ENCODE peak calls at places on chromosomes 1 and 21, in seven cellular contexts. K is ovary, Q is heart left ventricle, M is IMR-90, L is GM12892, B is HCT116, G is body of pancreas. A is an unnamed sample.

GRCh38 chr1:179742291-179742690 is 800 bp upstream of the FAM163A start:
- DNase-seq in K (no peak), Q (no peak), M (no peak), L (no peak), B (no peak), G (no peak), A (no peak)

GRCh38 chr1:215475719-215476525 is 91.2 kb upstream of the KCTD3 start:
- DNase-seq in K (no peak), Q (no peak), M (peak), L (no peak), B (no peak), G (no peak), A (no peak)

GRCh38 chr1:39683591-39684312 is 7.5 kb downstream of the HPCAL4 start:
- DNase-seq in K (peak), Q (no peak), M (no peak), L (no peak), B (no peak), G (no peak), A (no peak)

GRCh38 chr1:109980324-109981127 is 4.0 kb upstream of the AHCYL1 start:
- DNase-seq in K (no peak), Q (no peak), M (no peak), L (no peak), B (peak), G (peak), A (no peak)

GRCh38 chr1:211478801-211479619 is 13.0 kb downstream of the RD3 start:
- DNase-seq in K (no peak), Q (no peak), M (no peak), L (no peak), B (no peak), G (no peak), A (no peak)

GRCh38 chr1:93556291-93556690 is 108.4 kb downstream of the FNBP1L start:
- DNase-seq in K (no peak), Q (no peak), M (no peak), L (no peak), B (no peak), G (peak), A (no peak)

GRCh38 chr1:211648980-211649934 is 26.2 kb downstream of the NEK2 start:
- DNase-seq in K (peak), Q (no peak), M (peak), L (no peak), B (no peak), G (peak), A (no peak)

GRCh38 chr1:47661065-47661464 is 223.2 kb downstream of the FOXD2 start:
- DNase-seq in K (no peak), Q (no peak), M (no peak), L (no peak), B (no peak), G (no peak), A (no peak)

GRCh38 chr1:58402444-58402843 is 144.1 kb downstream of the OMA1 start:
- DNase-seq in K (no peak), Q (no peak), M (peak), L (no peak), B (no peak), G (no peak), A (no peak)

GRCh38 chr1:233140974-233141373 is 154.6 kb downstream of the PCNX2 start:
- DNase-seq in K (no peak), Q (no peak), M (no peak), L (no peak), B (no peak), G (no peak), A (no peak)

GRCh38 chr1:7511381-7511780 is 259.7 kb upstream of the VAMP3 start:
- DNase-seq in K (no peak), Q (no peak), M (no peak), L (no peak), B (no peak), G (no peak), A (no peak)

GRCh38 chr21:15282666-15283065 is 217.9 kb upstream of the NRIP1 start:
- DNase-seq in K (no peak), Q (no peak), M (no peak), L (no peak), B (no peak), G (no peak), A (no peak)

GRCh38 chr1:68453060-68453665 is 3.4 kb upstream of the RPE65 start:
- DNase-seq in K (no peak), Q (no peak), M (peak), L (no peak), B (no peak), G (no peak), A (no peak)

GRCh38 chr21:43302356-43302700 is 124.6 kb downstream of the SIK1 start:
- DNase-seq in K (no peak), Q (peak), M (no peak), L (no peak), B (no peak), G (no peak), A (no peak)

GRCh38 chr21:43775795-43776430 is at the start of gene CSTB:
- DNase-seq in K (peak), Q (peak), M (peak), L (peak), B (peak), G (peak), A (no peak)

GRCh38 chr1:42130061-42130460 is 23.1 kb upstream of the GUCA2B start:
- DNase-seq in K (no peak), Q (no peak), M (no peak), L (no peak), B (no peak), G (no peak), A (no peak)

GRCh38 chr1:231770776-231771175 is 144.2 kb downstream of the DISC1 start:
- DNase-seq in K (no peak), Q (no peak), M (no peak), L (no peak), B (no peak), G (no peak), A (no peak)

GRCh38 chr1:3712573-3713535 is 39.4 kb upstream of the CCDC27 start:
- DNase-seq in K (no peak), Q (peak), M (no peak), L (no peak), B (no peak), G (no peak), A (no peak)

GRCh38 chr1:34408011-34408410 is 231.3 kb downstream of the C1orf94 start:
- DNase-seq in K (no peak), Q (no peak), M (no peak), L (no peak), B (no peak), G (no peak), A (no peak)

GRCh38 chr1:188043536-188044245 is 1214.9 kb downstream of the PLA2G4A start:
- DNase-seq in K (no peak), Q (no peak), M (no peak), L (no peak), B (no peak), G (no peak), A (no peak)

GRCh38 chr1:31416101-31416736 is 3.2 kb downstream of the SERINC2 start:
- DNase-seq in K (no peak), Q (no peak), M (no peak), L (no peak), B (no peak), G (peak), A (no peak)
- TF ChIP-seq POLR2A in K (no peak), Q (no peak), M (no peak), L (no peak), B (no peak), G (no peak), A (no peak)

GRCh38 chr1:1236176-1236763 is 4.2 kb downstream of the B3GALT6 start:
- DNase-seq in K (no peak), Q (no peak), M (no peak), L (no peak), B (no peak), G (no peak), A (no peak)

GRCh38 chr1:1234180-1234808 is 2.3 kb downstream of the B3GALT6 start:
- DNase-seq in K (no peak), Q (no peak), M (no peak), L (no peak), B (no peak), G (no peak), A (no peak)

GRCh38 chr1:1236945-1237873 is 5.2 kb downstream of the B3GALT6 start:
- DNase-seq in K (no peak), Q (no peak), M (no peak), L (no peak), B (no peak), G (no peak), A (no peak)

GRCh38 chr1:1233567-1233892 is 1.5 kb downstream of the B3GALT6 start:
- DNase-seq in K (no peak), Q (no peak), M (no peak), L (no peak), B (no peak), G (no peak), A (no peak)

DNA sequence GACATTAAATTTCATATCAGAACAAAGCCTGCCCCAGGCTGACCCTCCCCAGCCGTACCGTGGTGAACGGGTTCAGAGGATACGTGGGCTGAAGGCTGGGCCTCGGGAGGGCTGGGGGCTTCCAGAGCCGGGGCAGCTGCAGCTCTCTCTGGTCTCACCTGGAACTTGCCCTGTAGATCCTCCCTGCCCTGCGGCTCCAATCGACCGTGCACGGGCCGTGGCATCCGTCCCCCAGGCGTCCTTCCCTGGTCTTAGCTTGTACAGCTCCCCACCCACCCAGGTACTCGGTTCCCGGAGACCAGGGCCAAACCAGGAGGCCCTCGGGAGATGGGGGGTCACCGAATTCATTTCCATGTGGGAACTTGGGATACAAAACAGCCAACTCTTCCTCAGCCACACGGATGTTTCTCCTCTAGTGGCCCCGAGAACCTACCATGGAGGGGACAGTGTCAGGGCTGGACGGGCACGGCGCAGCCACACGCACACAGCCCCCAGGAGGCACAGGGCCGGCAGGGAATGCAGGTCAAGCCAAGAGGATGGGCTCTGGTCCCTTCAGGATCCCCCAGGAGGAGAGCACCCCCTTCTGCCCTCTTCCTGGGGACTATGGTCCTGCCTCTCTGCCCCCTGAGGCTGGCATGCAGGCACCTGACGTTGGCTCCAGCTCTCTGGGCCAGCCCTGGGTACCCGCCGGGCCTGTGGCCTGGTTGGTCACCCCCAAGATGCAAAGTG is 3.1 kb downstream of the B3GALT6 start:
- DNase-seq in K (no peak), Q (no peak), M (no peak), L (no peak), B (no peak), G (no peak), A (no peak)
- TF ChIP-seq POLR2A in K (no peak), Q (no peak), M (no peak), L (no peak), B (no peak), G (no peak), A (no peak)

DNA sequence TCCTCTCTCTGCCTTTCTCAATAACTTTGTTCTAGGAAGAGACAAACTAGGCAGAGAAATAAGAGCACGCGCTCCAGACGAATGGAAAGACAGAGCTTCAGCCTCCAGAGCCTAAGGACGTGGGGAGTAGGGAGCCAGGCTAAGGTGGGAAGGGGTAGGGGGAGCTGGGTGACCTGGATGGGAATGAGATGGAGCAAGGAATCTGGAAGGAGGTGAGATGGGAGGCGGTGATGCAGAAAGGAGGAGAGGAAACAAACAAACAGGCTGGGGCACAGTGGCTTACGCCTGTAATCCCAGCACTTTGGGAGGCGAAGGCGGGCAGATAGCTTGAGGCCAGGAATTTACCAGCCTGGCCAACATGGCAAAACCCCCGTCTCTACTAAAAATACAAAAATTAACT is 10.8 kb downstream of the CRABP2 start:
- DNase-seq in K (no peak), Q (no peak), M (no peak), L (no peak), B (no peak), G (no peak), A (no peak)
- TF ChIP-seq POLR2A in K (no peak), Q (no peak), M (no peak), L (no peak), B (no peak), G (no peak), A (no peak)

DNA sequence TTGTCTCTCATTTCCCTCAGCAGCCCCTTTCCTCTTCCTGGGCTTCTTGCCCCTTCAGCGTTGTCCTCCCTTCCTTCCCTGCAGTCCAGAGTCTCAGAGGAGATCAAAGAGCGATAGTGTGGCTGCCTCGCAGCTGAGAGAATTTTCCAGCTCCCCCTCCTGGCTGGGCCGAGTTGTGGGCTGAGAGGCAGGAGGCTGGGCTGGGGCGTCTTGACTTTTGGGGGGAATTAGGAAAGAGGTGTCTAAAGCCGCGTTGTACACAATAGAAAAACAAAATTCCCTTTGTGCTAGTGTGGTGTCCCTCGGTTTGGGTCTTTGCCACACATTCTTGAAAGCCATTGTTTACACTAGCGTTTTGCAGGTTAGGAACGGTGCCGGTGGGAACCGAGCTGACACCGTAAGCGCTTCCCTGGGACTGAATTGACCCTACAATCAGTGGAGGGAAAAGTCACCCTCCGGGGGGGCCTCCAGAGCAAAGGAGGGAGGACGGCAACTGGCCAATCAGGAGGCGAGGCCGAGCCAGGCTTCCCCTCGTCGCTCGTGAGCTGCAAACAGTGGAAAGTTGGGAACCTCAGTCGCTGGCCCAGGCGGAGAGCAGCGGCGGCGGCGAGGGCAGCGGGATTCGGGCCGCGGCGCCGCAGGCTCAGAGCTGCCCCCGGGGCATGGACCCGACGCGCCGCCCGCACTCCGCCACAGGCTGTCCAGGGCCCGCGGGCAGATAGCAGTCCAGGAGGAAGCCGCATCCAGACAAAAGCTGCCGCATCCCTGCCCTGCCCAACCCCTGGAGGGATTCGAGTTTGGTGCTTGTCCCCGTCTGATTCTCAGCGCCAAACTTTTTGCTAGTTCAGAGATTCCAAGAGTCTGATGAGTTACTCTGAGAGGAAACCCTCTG is at the start of gene HMCN1:
- DNase-seq in K (peak), Q (peak), M (peak), L (no peak), B (peak), G (peak), A (no peak)
- TF ChIP-seq POLR2A in K (no peak), Q (peak), M (peak), L (no peak), B (no peak), G (no peak), A (no peak)

GRCh38 chr1:220151454-220151853 is 57.5 kb downstream of the IARS2 start:
- DNase-seq in K (peak), Q (no peak), M (peak), L (no peak), B (no peak), G (peak), A (no peak)

GRCh38 chr1:220153147-220153546 is 59.2 kb downstream of the IARS2 start:
- DNase-seq in K (no peak), Q (no peak), M (no peak), L (no peak), B (no peak), G (no peak), A (no peak)

GRCh38 chr1:220144051-220144450 is 50.1 kb downstream of the IARS2 start:
- DNase-seq in K (no peak), Q (no peak), M (no peak), L (no peak), B (no peak), G (no peak), A (no peak)

GRCh38 chr1:220149742-220150141 is 55.8 kb downstream of the IARS2 start:
- DNase-seq in K (no peak), Q (no peak), M (no peak), L (no peak), B (no peak), G (no peak), A (no peak)
- TF ChIP-seq POLR2A in K (no peak), Q (no peak), M (no peak), L (no peak), B (no peak), G (no peak), A (no peak)

GRCh38 chr1:1400576-1401456 is 1.7 kb upstream of the CCNL2 start:
- DNase-seq in K (no peak), Q (no peak), M (peak), L (no peak), B (no peak), G (no peak), A (no peak)

GRCh38 chr1:1399870-1400575 is 888 bp upstream of the CCNL2 start:
- DNase-seq in K (no peak), Q (no peak), M (peak), L (no peak), B (no peak), G (no peak), A (no peak)

GRCh38 chr1:1398677-1399186 is 403 bp downstream of the CCNL2 start:
- DNase-seq in K (no peak), Q (no peak), M (no peak), L (no peak), B (no peak), G (no peak), A (no peak)

GRCh38 chr1:1397839-1398523 is 1.2 kb downstream of the CCNL2 start:
- DNase-seq in K (no peak), Q (no peak), M (peak), L (no peak), B (no peak), G (no peak), A (no peak)

GRCh38 chr1:1399187-1399869 is at the start of gene CCNL2:
- DNase-seq in K (peak), Q (peak), M (peak), L (peak), B (peak), G (peak), A (peak)
- TF ChIP-seq POLR2A in K (peak), Q (peak), M (peak), L (peak), B (peak), G (no peak), A (no peak)

GRCh38 chr1:214277704-214278635 is 3.0 kb upstream of the SMYD2 start:
- DNase-seq in K (no peak), Q (no peak), M (peak), L (no peak), B (no peak), G (no peak), A (no peak)
- TF ChIP-seq POLR2A in K (no peak), Q (no peak), M (no peak), L (no peak), B (no peak), G (no peak), A (no peak)

GRCh38 chr1:21067551-21068227 is 109.0 kb downstream of the EIF4G3 start:
- DNase-seq in K (no peak), Q (no peak), M (no peak), L (no peak), B (no peak), G (no peak), A (no peak)
- TF ChIP-seq POLR2A in K (no peak), Q (no peak), M (no peak), L (no peak), B (no peak), G (no peak), A (no peak)

DNA sequence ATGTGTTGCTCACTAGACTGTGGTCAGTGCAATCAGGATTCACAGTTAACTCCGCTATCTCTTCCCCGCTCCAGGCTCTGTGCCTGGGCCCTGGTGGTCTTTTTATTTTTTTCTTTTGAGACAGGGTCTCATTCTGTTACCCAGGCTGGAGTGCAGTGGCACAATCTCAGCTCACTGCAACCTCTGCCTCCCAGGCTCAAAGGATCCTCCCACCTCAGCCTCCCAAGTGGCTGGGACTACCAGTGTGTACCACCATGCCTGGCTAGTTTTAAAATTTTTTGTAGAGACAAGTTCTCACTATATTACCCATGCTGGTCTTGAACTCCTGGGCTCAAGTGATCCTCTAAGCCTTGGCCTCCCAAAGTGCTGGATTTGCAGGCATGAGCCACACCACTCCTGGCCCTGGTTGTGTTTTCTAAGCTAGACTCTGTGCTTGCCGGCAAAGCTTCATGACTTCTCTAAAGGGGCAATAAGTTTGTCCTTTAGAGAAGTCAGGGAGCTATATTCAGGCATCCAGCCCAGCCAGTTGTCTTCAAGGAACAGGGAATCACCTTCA is 1.4 kb downstream of the RCSD1 start:
- DNase-seq in K (no peak), Q (no peak), M (no peak), L (no peak), B (no peak), G (no peak), A (no peak)
- TF ChIP-seq POLR2A in K (no peak), Q (no peak), M (no peak), L (no peak), B (no peak), G (no peak), A (no peak)

GRCh38 chr1:36824390-36824861 is 209.9 kb downstream of the GRIK3 start:
- DNase-seq in K (no peak), Q (no peak), M (no peak), L (no peak), B (no peak), G (no peak), A (no peak)
- TF ChIP-seq POLR2A in K (no peak), Q (no peak), M (no peak), L (no peak), B (no peak), G (no peak), A (no peak)